ENCODE peak calls at places on chromosomes 11 and 22, in seven cellular contexts. One of them, this sample, is unnamed.

GRCh38 chr11:63564785-63565350 is 1.7 kb upstream of the PLAAT2 start:
- DNase-seq in NCI-H2081: no peak
- DNase-seq in left colon: peak; percentile 84
- DNase-seq in uterus: no peak
- DNase-seq in A172: peak; percentile 46
- DNase-seq in GM23248: no peak
- DNase-seq in stimulated activated CD8-positive, alpha-beta memory T cell treated with anti-CD3 and anti-CD28 coated beads, Interleukin-7, amount 100 ng/mL, for 1 hour: no peak
- DNase-seq in this sample: no peak

GRCh38 chr22:17471901-17472566 is 91.3 kb upstream of the SLC25A18 start:
- DNase-seq in NCI-H2081: no peak
- DNase-seq in left colon: no peak
- DNase-seq in uterus: no peak
- DNase-seq in A172: no peak
- DNase-seq in GM23248: peak; percentile 29
- DNase-seq in stimulated activated CD8-positive, alpha-beta memory T cell treated with anti-CD3 and anti-CD28 coated beads, Interleukin-7, amount 100 ng/mL, for 1 hour: no peak
- DNase-seq in this sample: no peak

GRCh38 chr11:76888989-76889388 is 28.3 kb downstream of the ACER3 start:
- DNase-seq in NCI-H2081: no peak
- DNase-seq in left colon: no peak
- DNase-seq in uterus: no peak
- DNase-seq in A172: peak; percentile 26
- DNase-seq in GM23248: no peak
- DNase-seq in stimulated activated CD8-positive, alpha-beta memory T cell treated with anti-CD3 and anti-CD28 coated beads, Interleukin-7, amount 100 ng/mL, for 1 hour: no peak
- DNase-seq in this sample: no peak

GRCh38 chr22:39177456-39177775 is 24.9 kb upstream of the CBX7 start:
- DNase-seq in NCI-H2081: no peak
- DNase-seq in left colon: no peak
- DNase-seq in uterus: no peak
- DNase-seq in A172: no peak
- DNase-seq in GM23248: peak; percentile 19
- DNase-seq in stimulated activated CD8-positive, alpha-beta memory T cell treated with anti-CD3 and anti-CD28 coated beads, Interleukin-7, amount 100 ng/mL, for 1 hour: no peak
- DNase-seq in this sample: no peak

GRCh38 chr22:31488988-31489617 is 539 bp downstream of the EIF4ENIF1 start:
- DNase-seq in NCI-H2081: peak; percentile 21
- DNase-seq in left colon: no peak
- DNase-seq in uterus: peak; percentile 22
- DNase-seq in A172: peak; percentile 13
- DNase-seq in GM23248: peak; percentile 76
- DNase-seq in stimulated activated CD8-positive, alpha-beta memory T cell treated with anti-CD3 and anti-CD28 coated beads, Interleukin-7, amount 100 ng/mL, for 1 hour: no peak
- DNase-seq in this sample: peak; percentile 35

GRCh38 chr11:84003181-84003580 is 717.0 kb upstream of the CCDC90B start:
- DNase-seq in NCI-H2081: no peak
- DNase-seq in left colon: no peak
- DNase-seq in uterus: no peak
- DNase-seq in A172: no peak
- DNase-seq in GM23248: no peak
- DNase-seq in stimulated activated CD8-positive, alpha-beta memory T cell treated with anti-CD3 and anti-CD28 coated beads, Interleukin-7, amount 100 ng/mL, for 1 hour: no peak
- DNase-seq in this sample: no peak

GRCh38 chr22:30537083-30537731 is 9.3 kb downstream of the SEC14L6 start:
- DNase-seq in NCI-H2081: no peak
- DNase-seq in left colon: no peak
- DNase-seq in uterus: no peak
- DNase-seq in A172: no peak
- DNase-seq in GM23248: no peak
- DNase-seq in stimulated activated CD8-positive, alpha-beta memory T cell treated with anti-CD3 and anti-CD28 coated beads, Interleukin-7, amount 100 ng/mL, for 1 hour: no peak
- DNase-seq in this sample: no peak

GRCh38 chr11:64267207-64267945 is 16.0 kb downstream of the PLCB3 start:
- DNase-seq in NCI-H2081: peak; percentile 49
- DNase-seq in left colon: no peak
- DNase-seq in uterus: no peak
- DNase-seq in A172: no peak
- DNase-seq in GM23248: peak; percentile 48
- DNase-seq in stimulated activated CD8-positive, alpha-beta memory T cell treated with anti-CD3 and anti-CD28 coated beads, Interleukin-7, amount 100 ng/mL, for 1 hour: no peak
- DNase-seq in this sample: no peak

GRCh38 chr22:30890689-30891442 is 77.7 kb downstream of the MORC2 start:
- DNase-seq in NCI-H2081: no peak
- DNase-seq in left colon: no peak
- DNase-seq in uterus: no peak
- DNase-seq in A172: no peak
- DNase-seq in GM23248: peak; percentile 59
- DNase-seq in stimulated activated CD8-positive, alpha-beta memory T cell treated with anti-CD3 and anti-CD28 coated beads, Interleukin-7, amount 100 ng/mL, for 1 hour: no peak
- DNase-seq in this sample: peak; percentile 28

GRCh38 chr22:49959782-49960158 is 802 bp upstream of the PIM3 start:
- DNase-seq in NCI-H2081: no peak
- DNase-seq in left colon: peak; percentile 75
- DNase-seq in uterus: no peak
- DNase-seq in A172: peak; percentile 52
- DNase-seq in GM23248: peak; percentile 65
- DNase-seq in stimulated activated CD8-positive, alpha-beta memory T cell treated with anti-CD3 and anti-CD28 coated beads, Interleukin-7, amount 100 ng/mL, for 1 hour: no peak
- DNase-seq in this sample: no peak

GRCh38 chr22:47624277-47625012 is 862.0 kb downstream of the TBC1D22A start:
- DNase-seq in NCI-H2081: no peak
- DNase-seq in left colon: no peak
- DNase-seq in uterus: no peak
- DNase-seq in A172: no peak
- DNase-seq in GM23248: no peak
- DNase-seq in stimulated activated CD8-positive, alpha-beta memory T cell treated with anti-CD3 and anti-CD28 coated beads, Interleukin-7, amount 100 ng/mL, for 1 hour: no peak
- DNase-seq in this sample: no peak

GRCh38 chr11:13117344-13117743 is 108.2 kb downstream of the RASSF10 start:
- DNase-seq in NCI-H2081: no peak
- DNase-seq in left colon: no peak
- DNase-seq in uterus: no peak
- DNase-seq in A172: no peak
- DNase-seq in GM23248: no peak
- DNase-seq in stimulated activated CD8-positive, alpha-beta memory T cell treated with anti-CD3 and anti-CD28 coated beads, Interleukin-7, amount 100 ng/mL, for 1 hour: no peak
- DNase-seq in this sample: no peak

GRCh38 chr11:6321961-6322362 is 1.7 kb upstream of the CAVIN3 start:
- DNase-seq in NCI-H2081: peak; percentile 60
- DNase-seq in left colon: no peak
- DNase-seq in uterus: no peak
- DNase-seq in A172: peak; percentile 76
- DNase-seq in GM23248: peak; percentile 83
- DNase-seq in stimulated activated CD8-positive, alpha-beta memory T cell treated with anti-CD3 and anti-CD28 coated beads, Interleukin-7, amount 100 ng/mL, for 1 hour: no peak
- DNase-seq in this sample: no peak

GRCh38 chr22:20466659-20467379 is 28.8 kb downstream of the KLHL22 start:
- DNase-seq in NCI-H2081: no peak
- DNase-seq in left colon: no peak
- DNase-seq in uterus: no peak
- DNase-seq in A172: no peak
- DNase-seq in GM23248: no peak
- DNase-seq in stimulated activated CD8-positive, alpha-beta memory T cell treated with anti-CD3 and anti-CD28 coated beads, Interleukin-7, amount 100 ng/mL, for 1 hour: no peak
- DNase-seq in this sample: no peak

GRCh38 chr11:78905756-78906155 is 331.1 kb upstream of the NARS2 start:
- DNase-seq in NCI-H2081: no peak
- DNase-seq in left colon: no peak
- DNase-seq in uterus: no peak
- DNase-seq in A172: no peak
- DNase-seq in GM23248: no peak
- DNase-seq in stimulated activated CD8-positive, alpha-beta memory T cell treated with anti-CD3 and anti-CD28 coated beads, Interleukin-7, amount 100 ng/mL, for 1 hour: no peak
- DNase-seq in this sample: peak; percentile 42

GRCh38 chr11:87300640-87301381 is 263.1 kb downstream of the TMEM135 start:
- DNase-seq in NCI-H2081: no peak
- DNase-seq in left colon: peak; percentile 40
- DNase-seq in uterus: no peak
- DNase-seq in A172: peak; percentile 0
- DNase-seq in GM23248: no peak
- DNase-seq in stimulated activated CD8-positive, alpha-beta memory T cell treated with anti-CD3 and anti-CD28 coated beads, Interleukin-7, amount 100 ng/mL, for 1 hour: no peak
- DNase-seq in this sample: no peak

GRCh38 chr11:859394-860131 is 16.9 kb downstream of the TSPAN4 start:
- DNase-seq in NCI-H2081: peak; percentile 86
- DNase-seq in left colon: peak; percentile 81
- DNase-seq in uterus: peak; percentile 79
- DNase-seq in A172: peak; percentile 63
- DNase-seq in GM23248: peak; percentile 91
- DNase-seq in stimulated activated CD8-positive, alpha-beta memory T cell treated with anti-CD3 and anti-CD28 coated beads, Interleukin-7, amount 100 ng/mL, for 1 hour: no peak
- DNase-seq in this sample: peak; percentile 89

GRCh38 chr11:119210035-119210434 is 3.9 kb downstream of the CBL start:
- DNase-seq in NCI-H2081: no peak
- DNase-seq in left colon: no peak
- DNase-seq in uterus: no peak
- DNase-seq in A172: no peak
- DNase-seq in GM23248: no peak
- DNase-seq in stimulated activated CD8-positive, alpha-beta memory T cell treated with anti-CD3 and anti-CD28 coated beads, Interleukin-7, amount 100 ng/mL, for 1 hour: no peak
- DNase-seq in this sample: no peak

GRCh38 chr11:94650756-94651155 is 83.6 kb downstream of the PIWIL4 start:
- DNase-seq in NCI-H2081: no peak
- DNase-seq in left colon: peak; percentile 50
- DNase-seq in uterus: peak; percentile 76
- DNase-seq in A172: no peak
- DNase-seq in GM23248: peak; percentile 92
- DNase-seq in stimulated activated CD8-positive, alpha-beta memory T cell treated with anti-CD3 and anti-CD28 coated beads, Interleukin-7, amount 100 ng/mL, for 1 hour: no peak
- DNase-seq in this sample: peak; percentile 74

GRCh38 chr22:37662039-37662438 is 3.5 kb downstream of the PDXP start:
- DNase-seq in NCI-H2081: no peak
- DNase-seq in left colon: no peak
- DNase-seq in uterus: no peak
- DNase-seq in A172: no peak
- DNase-seq in GM23248: no peak
- DNase-seq in stimulated activated CD8-positive, alpha-beta memory T cell treated with anti-CD3 and anti-CD28 coated beads, Interleukin-7, amount 100 ng/mL, for 1 hour: no peak
- DNase-seq in this sample: no peak

GRCh38 chr11:120652705-120653335 is 141.3 kb downstream of the GRIK4 start:
- DNase-seq in NCI-H2081: no peak
- DNase-seq in left colon: no peak
- DNase-seq in uterus: no peak
- DNase-seq in A172: no peak
- DNase-seq in GM23248: peak; percentile 19
- DNase-seq in stimulated activated CD8-positive, alpha-beta memory T cell treated with anti-CD3 and anti-CD28 coated beads, Interleukin-7, amount 100 ng/mL, for 1 hour: no peak
- DNase-seq in this sample: no peak

GRCh38 chr11:100068116-100068515 is 619.0 kb upstream of the ARHGAP42 start:
- DNase-seq in NCI-H2081: no peak
- DNase-seq in left colon: no peak
- DNase-seq in uterus: no peak
- DNase-seq in A172: no peak
- DNase-seq in GM23248: no peak
- DNase-seq in stimulated activated CD8-positive, alpha-beta memory T cell treated with anti-CD3 and anti-CD28 coated beads, Interleukin-7, amount 100 ng/mL, for 1 hour: no peak
- DNase-seq in this sample: no peak

GRCh38 chr11:63687845-63688244 is 6.5 kb downstream of the RTN3 start:
- DNase-seq in NCI-H2081: no peak
- DNase-seq in left colon: no peak
- DNase-seq in uterus: no peak
- DNase-seq in A172: no peak
- DNase-seq in GM23248: peak; percentile 28
- DNase-seq in stimulated activated CD8-positive, alpha-beta memory T cell treated with anti-CD3 and anti-CD28 coated beads, Interleukin-7, amount 100 ng/mL, for 1 hour: no peak
- DNase-seq in this sample: no peak

GRCh38 chr11:112345708-112346107 is 85.0 kb upstream of the PLET1 start:
- DNase-seq in NCI-H2081: no peak
- DNase-seq in left colon: peak; percentile 33
- DNase-seq in uterus: no peak
- DNase-seq in A172: no peak
- DNase-seq in GM23248: no peak
- DNase-seq in stimulated activated CD8-positive, alpha-beta memory T cell treated with anti-CD3 and anti-CD28 coated beads, Interleukin-7, amount 100 ng/mL, for 1 hour: no peak
- DNase-seq in this sample: no peak

GRCh38 chr11:61334434-61335354 is 1.7 kb downstream of the TKFC start:
- DNase-seq in NCI-H2081: no peak
- DNase-seq in left colon: no peak
- DNase-seq in uterus: no peak
- DNase-seq in A172: peak; percentile 22
- DNase-seq in GM23248: peak; percentile 68
- DNase-seq in stimulated activated CD8-positive, alpha-beta memory T cell treated with anti-CD3 and anti-CD28 coated beads, Interleukin-7, amount 100 ng/mL, for 1 hour: no peak
- DNase-seq in this sample: no peak

GRCh38 chr22:38724926-38725571 is 19.3 kb downstream of the GTPBP1 start:
- DNase-seq in NCI-H2081: peak; percentile 2
- DNase-seq in left colon: peak; percentile 21
- DNase-seq in uterus: no peak
- DNase-seq in A172: peak; percentile 44
- DNase-seq in GM23248: peak; percentile 69
- DNase-seq in stimulated activated CD8-positive, alpha-beta memory T cell treated with anti-CD3 and anti-CD28 coated beads, Interleukin-7, amount 100 ng/mL, for 1 hour: no peak
- DNase-seq in this sample: peak; percentile 20

GRCh38 chr22:46798041-46798365 is 35.6 kb downstream of the TBC1D22A start:
- DNase-seq in NCI-H2081: no peak
- DNase-seq in left colon: no peak
- DNase-seq in uterus: no peak
- DNase-seq in A172: no peak
- DNase-seq in GM23248: no peak
- DNase-seq in stimulated activated CD8-positive, alpha-beta memory T cell treated with anti-CD3 and anti-CD28 coated beads, Interleukin-7, amount 100 ng/mL, for 1 hour: no peak
- DNase-seq in this sample: no peak

GRCh38 chr11:47325271-47326041 is 27.0 kb downstream of the MYBPC3 start:
- DNase-seq in NCI-H2081: no peak
- DNase-seq in left colon: no peak
- DNase-seq in uterus: no peak
- DNase-seq in A172: peak; percentile 14
- DNase-seq in GM23248: no peak
- DNase-seq in stimulated activated CD8-positive, alpha-beta memory T cell treated with anti-CD3 and anti-CD28 coated beads, Interleukin-7, amount 100 ng/mL, for 1 hour: no peak
- DNase-seq in this sample: peak; percentile 34

GRCh38 chr11:18046116-18046777 is at the start of gene TPH1:
- DNase-seq in NCI-H2081: no peak
- DNase-seq in left colon: peak; percentile 31
- DNase-seq in uterus: peak; percentile 18
- DNase-seq in A172: peak; percentile 9
- DNase-seq in GM23248: peak; percentile 38
- DNase-seq in stimulated activated CD8-positive, alpha-beta memory T cell treated with anti-CD3 and anti-CD28 coated beads, Interleukin-7, amount 100 ng/mL, for 1 hour: no peak
- DNase-seq in this sample: peak; percentile 52